ENCODE peak calls at places on chromosome 19, in eight cellular contexts. I is neural progenitor cell, S is stomach, C is H1, G is psoas muscle, F is Panc1, V is body of pancreas, K is heart left ventricle. U is an unnamed sample.
A peak's percentile ranks its signal among the peaks of the same experiment; 100 is the strongest.

GRCh38 chr19:36605839-36606478 is 846 bp downstream of the ZNF382 start:
- DNase-seq in I (no peak), S (no peak), C (no peak), G (no peak), F (no peak), V (no peak), K (no peak), U (no peak)

GRCh38 chr19:53432088-53432661 is 391 bp downstream of the ZNF761 start:
- DNase-seq in I (peak; percentile 54), S (peak; percentile 27), C (peak; percentile 56), G (peak; percentile 63), F (no peak), V (peak; percentile 35), K (peak; percentile 24), U (no peak)

GRCh38 chr19:6041991-6042421 is 64.1 kb upstream of the RANBP3 start:
- DNase-seq in I (no peak), S (no peak), C (peak; percentile 35), G (no peak), F (no peak), V (no peak), K (no peak), U (no peak)

GRCh38 chr19:18438331-18439024 is 545 bp upstream of the ISYNA1 start:
- DNase-seq in I (peak; percentile 73), S (no peak), C (peak; percentile 78), G (peak; percentile 67), F (no peak), V (peak; percentile 67), K (peak; percentile 74), U (no peak)

GRCh38 chr19:18253716-18254115 is 20.5 kb downstream of the IQCN start:
- DNase-seq in I (no peak), S (peak; percentile 49), C (no peak), G (no peak), F (no peak), V (no peak), K (no peak), U (no peak)

GRCh38 chr19:7685546-7686445 is 5.2 kb downstream of the TRAPPC5 start:
- DNase-seq in I (no peak), S (no peak), C (no peak), G (no peak), F (no peak), V (no peak), K (no peak), U (no peak)

GRCh38 chr19:11699931-11700794 is 38.6 kb downstream of the ZNF823 start:
- DNase-seq in I (peak; percentile 37), S (no peak), C (no peak), G (no peak), F (peak; percentile 12), V (no peak), K (no peak), U (no peak)

GRCh38 chr19:18090545-18091216 is 3.9 kb upstream of the IL12RB1 start:
- DNase-seq in I (no peak), S (no peak), C (no peak), G (no peak), F (no peak), V (no peak), K (no peak), U (no peak)

GRCh38 chr19:903266-903797 is 9.7 kb downstream of the R3HDM4 start:
- DNase-seq in I (peak; percentile 81), S (no peak), C (no peak), G (peak; percentile 45), F (no peak), V (peak; percentile 70), K (no peak), U (no peak)

GRCh38 chr19:33580645-33581037 is 41.1 kb upstream of the CHST8 start:
- DNase-seq in I (no peak), S (no peak), C (no peak), G (no peak), F (no peak), V (peak; percentile 26), K (no peak), U (no peak)

GRCh38 chr19:54316746-54317107 is 3.8 kb upstream of the LILRA5 start:
- DNase-seq in I (peak; percentile 24), S (no peak), C (peak; percentile 61), G (peak; percentile 65), F (no peak), V (no peak), K (no peak), U (no peak)

GRCh38 chr19:47848871-47849473 is 10.1 kb upstream of the TPRX2 start:
- DNase-seq in I (peak; percentile 96), S (no peak), C (peak; percentile 91), G (no peak), F (no peak), V (peak; percentile 41), K (no peak), U (peak; percentile 14)

GRCh38 chr19:2888739-2889224 is 11.9 kb upstream of the ZNF57 start:
- DNase-seq in I (no peak), S (no peak), C (no peak), G (peak; percentile 67), F (no peak), V (peak; percentile 44), K (peak; percentile 10), U (no peak)

GRCh38 chr19:2923510-2923909 is 21.3 kb downstream of the ZNF77 start:
- DNase-seq in I (no peak), S (no peak), C (no peak), G (no peak), F (no peak), V (no peak), K (no peak), U (no peak)

GRCh38 chr19:48511800-48512503 is at the start of gene LMTK3:
- DNase-seq in I (peak; percentile 87), S (no peak), C (peak; percentile 82), G (no peak), F (no peak), V (no peak), K (no peak), U (no peak)

GRCh38 chr19:11092181-11092538 is 2.9 kb downstream of the LDLR start:
- DNase-seq in I (no peak), S (no peak), C (no peak), G (no peak), F (no peak), V (peak; percentile 46), K (no peak), U (no peak)

GRCh38 chr19:52922841-52923781 is at the start of gene ZNF888:
- DNase-seq in I (peak; percentile 92), S (peak; percentile 96), C (peak; percentile 93), G (peak; percentile 89), F (peak; percentile 33), V (peak; percentile 93), K (peak; percentile 81), U (peak; percentile 84)

GRCh38 chr19:32581704-32582164 is 744 bp downstream of the PDCD5 start:
- DNase-seq in I (peak; percentile 57), S (no peak), C (peak; percentile 54), G (peak; percentile 60), F (no peak), V (peak; percentile 31), K (peak; percentile 15), U (peak; percentile 47)

GRCh38 chr19:6204212-6204611 is 68.7 kb downstream of the ACSBG2 start:
- DNase-seq in I (no peak), S (no peak), C (no peak), G (peak; percentile 75), F (no peak), V (no peak), K (no peak), U (no peak)

GRCh38 chr19:40663712-40664692 is 26.4 kb downstream of the NUMBL start:
- DNase-seq in I (no peak), S (no peak), C (no peak), G (no peak), F (no peak), V (no peak), K (peak; percentile 33), U (no peak)

GRCh38 chr19:18843960-18844359 is 12.2 kb downstream of the UPF1 start:
- DNase-seq in I (no peak), S (no peak), C (no peak), G (no peak), F (no peak), V (no peak), K (no peak), U (no peak)

GRCh38 chr19:1068111-1069001 is 1.4 kb downstream of the ARHGAP45 start:
- DNase-seq in I (no peak), S (no peak), C (peak; percentile 42), G (peak; percentile 56), F (no peak), V (no peak), K (peak; percentile 56), U (no peak)

GRCh38 chr19:10235003-10235402 is 3.9 kb upstream of the S1PR2 start:
- DNase-seq in I (no peak), S (no peak), C (no peak), G (no peak), F (no peak), V (no peak), K (no peak), U (no peak)

DNA sequence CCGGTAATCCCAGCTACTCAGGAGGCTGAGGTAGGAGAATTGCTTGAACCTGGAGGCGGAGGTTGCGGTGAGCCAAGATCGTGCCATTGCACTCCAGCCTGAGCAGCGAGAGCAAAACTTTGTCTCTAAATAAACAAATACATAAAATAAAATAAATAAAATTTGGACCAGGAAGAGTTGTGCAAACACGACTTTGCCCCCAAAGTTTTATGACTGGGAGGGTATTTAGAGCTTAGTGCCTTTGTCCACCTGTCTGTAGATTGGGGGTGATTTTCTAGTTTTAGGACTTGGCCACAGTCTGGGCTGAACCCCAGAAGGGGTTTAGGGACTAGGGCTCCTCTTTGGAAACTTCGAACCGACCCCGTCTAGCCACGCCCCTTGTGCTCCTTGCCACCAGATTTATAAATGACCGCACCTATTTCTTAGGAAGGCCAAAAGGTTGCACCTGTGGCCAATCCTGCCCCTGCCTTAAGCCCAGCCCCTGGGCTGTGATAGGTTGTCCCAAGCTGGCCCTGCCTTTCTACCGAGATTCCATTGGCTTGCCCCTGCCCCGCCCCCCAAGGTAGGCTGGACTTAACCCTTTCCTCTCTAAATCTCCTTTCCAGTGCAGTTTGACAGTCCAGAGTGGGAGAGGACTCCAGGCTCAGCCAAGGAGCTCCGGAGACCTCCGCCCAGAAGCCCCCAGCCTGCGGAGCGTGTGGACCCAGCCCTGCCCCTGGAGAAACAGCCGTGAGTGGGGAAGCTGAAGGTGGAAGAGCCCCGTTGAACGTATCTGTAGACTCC is 5.3 kb downstream of the SHD start:
- DNase-seq in I (peak; percentile 87), S (no peak), C (peak; percentile 89), G (no peak), F (no peak), V (peak; percentile 30), K (no peak), U (no peak)
- H3K4me3 ChIP-seq in I (no peak overlapping the region), S (no peak overlapping the region), C (peak overlapping the region; percentile 23), G (no peak overlapping the region), F (no peak overlapping the region), V (no peak overlapping the region), K (no peak overlapping the region), U (no peak overlapping the region)

GRCh38 chr19:13164370-13165090 is 14.3 kb downstream of the IER2 start:
- DNase-seq in I (peak; percentile 92), S (peak; percentile 47), C (peak; percentile 89), G (peak; percentile 78), F (no peak), V (peak; percentile 52), K (peak; percentile 90), U (peak; percentile 60)
- H3K4me1 ChIP-seq in I (peaks cover 24% of the 10 kb centered on the region), S (peaks cover 90% of the 10 kb centered on the region), C (peaks cover 21% of the 10 kb centered on the region), G (peaks cover 23% of the 10 kb centered on the region), F (peaks cover 55% of the 10 kb centered on the region), V (peaks cover 70% of the 10 kb centered on the region), K (peaks cover 60% of the 10 kb centered on the region), U (peaks cover 62% of the 10 kb centered on the region)

GRCh38 chr19:46427518-46427917 is 1.2 kb downstream of the PNMA8C start:
- DNase-seq in I (no peak), S (no peak), C (no peak), G (no peak), F (no peak), V (no peak), K (no peak), U (no peak)
- H3K4me3 ChIP-seq in I (no peak overlapping the region), S (no peak overlapping the region), C (no peak overlapping the region), G (no peak overlapping the region), F (no peak overlapping the region), V (no peak overlapping the region), K (no peak overlapping the region), U (no peak overlapping the region)

GRCh38 chr19:49956113-49956491 is 4.9 kb downstream of the SIGLEC11 start:
- DNase-seq in I (no peak), S (no peak), C (no peak), G (no peak), F (no peak), V (no peak), K (no peak), U (no peak)
- H3K4me1 ChIP-seq in I (no peaks in the 10 kb centered on the region), S (peaks cover 41% of the 10 kb centered on the region), C (peaks cover 6% of the 10 kb centered on the region), G (peaks cover 4% of the 10 kb centered on the region), F (no peaks in the 10 kb centered on the region), V (peaks cover 75% of the 10 kb centered on the region), K (peaks cover 16% of the 10 kb centered on the region), U (peaks cover 6% of the 10 kb centered on the region)